ENCODE peak calls at places on chromosomes 3 and 15, in five cellular contexts. R is activated T-helper 9 cell treated with anti-CD3 and anti-CD28 coated beads, Interleukin-2, amount 50 U/mL, for 16 hours; G is activated CD4-positive, alpha-beta T cell treated with anti-CD3 and anti-CD28 coated beads for 48 hours; M is activated effector memory CD4-positive, alpha-beta T cell treated with Interleukin-2 at 50 U/mL for 16 hours; Z is effector memory CD8-positive, alpha-beta T cell. D is an unnamed sample.

GRCh38 chr3:132231633-132232032 is 85.6 kb upstream of the ACP3 start:
- DNase-seq in Z (no peak), M (no peak), G (no peak), R (no peak), D (no peak)

GRCh38 chr15:52427804-52428203 is 100.9 kb downstream of the MYO5A start:
- DNase-seq in G (peak; percentile 54), R (no peak), M (no peak), Z (no peak), D (peak; percentile 22)

GRCh38 chr3:27577504-27577903 is 93.3 kb upstream of the SLC4A7 start:
- DNase-seq in R (no peak), Z (no peak), M (no peak), G (no peak), D (no peak)

GRCh38 chr3:25747033-25747432 is 36.2 kb downstream of the NGLY1 start:
- DNase-seq in Z (no peak), R (no peak), M (no peak), G (no peak), D (no peak)

GRCh38 chr3:161674402-161674801 is 177.8 kb downstream of the OTOL1 start:
- DNase-seq in R (no peak), M (no peak), Z (no peak), G (no peak), D (no peak)

GRCh38 chr15:90343391-90343790 is 8.7 kb upstream of the ZNF774 start:
- DNase-seq in M (no peak), R (no peak), Z (no peak), G (no peak), D (no peak)

GRCh38 chr3:73352841-73353493 is 271.8 kb downstream of the PDZRN3 start:
- DNase-seq in Z (no peak), G (no peak), R (no peak), M (no peak), D (no peak)

GRCh38 chr3:67853520-67853919 is 199.1 kb upstream of the SUCLG2 start:
- DNase-seq in Z (no peak), R (no peak), M (no peak), G (no peak), D (no peak)

GRCh38 chr15:85624241-85624855 is 170.4 kb downstream of the KLHL25 start:
- DNase-seq in Z (no peak), R (no peak), M (no peak), G (no peak), D (no peak)

GRCh38 chr3:142087676-142088075 is 61.7 kb downstream of the TFDP2 start:
- DNase-seq in M (no peak), Z (no peak), R (no peak), G (no peak), D (no peak)

GRCh38 chr3:170599083-170599482 is 13.2 kb upstream of the SLC7A14 start:
- DNase-seq in Z (no peak), G (no peak), R (no peak), M (no peak), D (no peak)

GRCh38 chr3:168117059-168117458 is 21.3 kb upstream of the GOLIM4 start:
- DNase-seq in G (no peak), M (no peak), Z (no peak), R (no peak), D (no peak)

GRCh38 chr15:61702224-61703120 is 357.8 kb downstream of the VPS13C start:
- DNase-seq in R (no peak), M (no peak), Z (no peak), G (no peak), D (no peak)

D was measured in NK-92 treated with Interleukin-12 subunit alpha and Interleukin-12 subunit beta, amount 100 ng/mL, for 24 hours.